ENCODE peak calls at places on chromosomes 11 and 22, in seven cellular contexts. Z is H1, H is neuronal stem cell, J is IMR-90, Y is mesendoderm, X is mesenchymal stem cell, G is H9. A is an unnamed sample.

GRCh38 chr11:129117595-129118350 is 74.4 kb downstream of the ARHGAP32 start:
- DNase-seq in Z (no peak), H (peak; percentile 58), J (peak; percentile 82), Y (peak; percentile 75), X (peak; percentile 74), G (no peak), A (peak; percentile 79)

GRCh38 chr11:15497366-15497765 is 382.6 kb downstream of the INSC start:
- DNase-seq in Z (no peak), H (no peak), J (no peak), Y (no peak), X (no peak), G (no peak), A (no peak)

GRCh38 chr11:128304666-128305485 is 282.5 kb downstream of the ETS1 start:
- DNase-seq in Z (no peak), H (no peak), J (no peak), Y (no peak), X (no peak), G (no peak), A (no peak)

GRCh38 chr22:26589367-26589844 is 526 bp downstream of the TPST2 start:
- DNase-seq in Z (peak; percentile 61), H (peak; percentile 17), J (peak; percentile 12), Y (peak; percentile 68), X (peak; percentile 37), G (no peak), A (no peak)

GRCh38 chr11:68402355-68403031 is 58.1 kb upstream of the PPP6R3 start:
- DNase-seq in Z (peak; percentile 58), H (no peak), J (no peak), Y (peak; percentile 54), X (no peak), G (peak; percentile 67), A (peak; percentile 75)

GRCh38 chr11:102387056-102387781 is 40.2 kb downstream of the BIRC2 start:
- DNase-seq in Z (no peak), H (no peak), J (no peak), Y (no peak), X (no peak), G (no peak), A (peak; percentile 74)

GRCh38 chr11:71269603-71270511 is 17.5 kb upstream of the SHANK2 start:
- DNase-seq in Z (peak; percentile 37), H (no peak), J (no peak), Y (no peak), X (no peak), G (peak; percentile 21), A (no peak)

GRCh38 chr22:38315801-38316339 is 1.4 kb downstream of the CSNK1E start:
- DNase-seq in Z (no peak), H (no peak), J (no peak), Y (no peak), X (no peak), G (no peak), A (no peak)

GRCh38 chr11:81005595-81005994 is 1564.8 kb upstream of the TENM4 start:
- DNase-seq in Z (no peak), H (no peak), J (peak; percentile 80), Y (peak; percentile 23), X (peak; percentile 90), G (no peak), A (peak; percentile 17)

GRCh38 chr11:100546714-100547113 is 140.4 kb upstream of the ARHGAP42 start:
- DNase-seq in Z (no peak), H (no peak), J (peak; percentile 28), Y (peak; percentile 3), X (no peak), G (no peak), A (peak; percentile 35)

GRCh38 chr22:29567338-29567737 is 13.6 kb downstream of the NIPSNAP1 start:
- DNase-seq in Z (no peak), H (no peak), J (no peak), Y (no peak), X (no peak), G (no peak), A (no peak)
- H4K8ac ChIP-seq in Z (no peak overlapping the region), H (no peak overlapping the region), J (no peak overlapping the region), Y (no peak overlapping the region), X (no peak overlapping the region), G (no peak overlapping the region), A (no peak overlapping the region)

GRCh38 chr11:1060410-1060809 is 14.3 kb upstream of the MUC2 start:
- DNase-seq in Z (no peak), H (peak; percentile 31), J (no peak), Y (no peak), X (no peak), G (peak; percentile 24), A (no peak)

GRCh38 chr11:1057806-1058205 is 16.9 kb upstream of the MUC2 start:
- DNase-seq in Z (no peak), H (no peak), J (no peak), Y (no peak), X (no peak), G (no peak), A (no peak)

GRCh38 chr11:1062075-1062820 is 12.4 kb upstream of the MUC2 start:
- DNase-seq in Z (no peak), H (no peak), J (no peak), Y (no peak), X (no peak), G (no peak), A (no peak)

GRCh38 chr11:1060885-1061616 is 13.6 kb upstream of the MUC2 start:
- DNase-seq in Z (no peak), H (no peak), J (peak; percentile 56), Y (no peak), X (no peak), G (no peak), A (peak; percentile 96)

DNA sequence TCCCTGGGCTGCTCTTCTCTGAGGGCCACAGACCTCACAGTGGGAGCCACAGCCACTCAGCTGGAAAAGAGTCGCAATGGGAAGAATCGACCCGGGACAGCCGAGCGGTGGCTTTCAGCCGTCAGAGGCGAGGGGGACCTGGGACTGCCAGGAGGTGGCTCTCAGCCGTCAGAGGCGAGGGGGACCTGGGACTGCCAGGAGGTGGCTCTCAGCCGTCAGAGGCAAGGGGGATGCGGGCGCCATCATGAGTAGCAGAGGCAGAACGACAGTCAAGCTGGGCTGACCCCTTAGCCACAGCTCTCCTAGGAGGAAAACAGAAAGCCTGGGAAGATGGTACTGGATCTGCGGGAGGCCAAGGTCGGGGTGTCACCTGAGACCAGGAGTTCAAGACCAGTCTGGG is 14.9 kb upstream of the MUC2 start:
- DNase-seq in Z (no peak), H (no peak), J (no peak), Y (peak; percentile 34), X (no peak), G (peak; percentile 51), A (peak; percentile 82)
- H3K18ac ChIP-seq in Z (no peak overlapping the region), H (peak overlapping the region; percentile 72), J (no peak overlapping the region), Y (no peak overlapping the region), X (no peak overlapping the region), G (no peak overlapping the region), A (no peak overlapping the region)

GRCh38 chr22:36746571-36746970 is 29.3 kb downstream of the IFT27 start:
- DNase-seq in Z (no peak), H (no peak), J (no peak), Y (no peak), X (no peak), G (peak; percentile 18), A (no peak)
- H3K4ac ChIP-seq in Z (no peak overlapping the region), H (no peak overlapping the region), J (no peak overlapping the region), Y (no peak overlapping the region), X (no peak overlapping the region), G (no peak overlapping the region), A (no peak overlapping the region)

DNA sequence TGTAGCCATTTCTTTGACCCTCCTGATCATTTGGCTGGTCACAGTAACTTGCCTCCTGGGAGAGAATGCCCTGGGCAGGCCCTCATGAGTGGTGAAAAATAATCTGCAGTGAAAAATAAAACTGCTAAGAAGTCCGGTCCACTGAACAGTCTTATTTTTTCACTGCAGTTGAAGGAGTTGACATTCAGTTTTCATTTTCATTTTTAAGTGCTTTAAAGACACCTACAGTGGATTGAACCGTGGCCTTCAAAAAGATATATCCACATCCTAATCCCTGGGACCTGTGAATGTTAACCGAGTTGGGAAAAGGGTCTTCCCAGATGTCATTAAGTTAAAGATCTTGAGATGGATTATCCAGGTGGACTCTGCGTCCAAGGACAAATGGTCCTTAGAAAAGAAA is 153.6 kb upstream of the GRK3 start:
- DNase-seq in Z (no peak), H (no peak), J (no peak), Y (no peak), X (no peak), G (no peak), A (no peak)
- H4K8ac ChIP-seq in Z (no peak overlapping the region), H (no peak overlapping the region), J (no peak overlapping the region), Y (no peak overlapping the region), X (no peak overlapping the region), G (no peak overlapping the region), A (no peak overlapping the region)

GRCh38 chr11:122241561-122241960 is 125.5 kb upstream of the BLID start:
- DNase-seq in Z (no peak), H (no peak), J (no peak), Y (no peak), X (no peak), G (no peak), A (no peak)

GRCh38 chr11:122242731-122243130 is 126.7 kb upstream of the BLID start:
- DNase-seq in Z (no peak), H (no peak), J (no peak), Y (no peak), X (no peak), G (no peak), A (no peak)

GRCh38 chr11:122248939-122249338 is 132.9 kb upstream of the BLID start:
- DNase-seq in Z (no peak), H (no peak), J (peak; percentile 40), Y (no peak), X (no peak), G (no peak), A (no peak)

GRCh38 chr11:122248130-122248529 is 132.1 kb upstream of the BLID start:
- DNase-seq in Z (no peak), H (no peak), J (no peak), Y (no peak), X (no peak), G (no peak), A (no peak)

DNA sequence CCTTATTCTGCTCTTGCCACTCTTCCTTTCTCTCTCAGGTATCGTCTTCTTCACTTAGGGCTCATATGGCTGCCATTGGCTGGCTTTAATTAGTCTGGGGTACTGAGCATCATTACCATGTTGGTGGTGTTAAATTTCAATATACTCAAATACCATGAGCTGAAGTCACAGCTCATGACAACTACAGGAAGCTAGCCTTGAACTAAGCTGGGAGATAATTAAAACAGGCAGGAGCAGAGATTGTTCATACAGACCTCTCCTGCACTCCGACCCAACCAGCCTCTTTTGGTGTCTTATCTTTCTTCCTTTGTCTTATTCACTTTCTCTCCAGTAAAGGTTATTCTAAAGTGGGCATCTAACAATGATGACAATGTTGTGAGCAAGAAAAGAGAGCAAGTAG is 130.9 kb upstream of the BLID start:
- DNase-seq in Z (no peak), H (no peak), J (peak; percentile 24), Y (no peak), X (no peak), G (no peak), A (no peak)
- H3K18ac ChIP-seq in Z (no peak overlapping the region), H (no peak overlapping the region), J (peak overlapping the region; percentile 35), Y (no peak overlapping the region), X (no peak overlapping the region), G (no peak overlapping the region), A (no peak overlapping the region)

A was measured in trophoblast cell.